ENCODE peak calls at places on chromosomes 13 and 19, in seven cellular contexts. D is esophagus squamous epithelium; X is GM10248; P is ovary; F is tibial artery; I is CD4-positive, alpha-beta T cell; E is fibroblast of mammary gland. G is an unnamed sample.

GRCh38 chr19:797528-798414 is 519 bp downstream of the PTBP1 start:
- DNase-seq in F (peak), D (peak), X (peak), I (peak), E (peak), P (peak), G (peak)

GRCh38 chr19:49441210-49441959 is at the start of gene SLC17A7:
- DNase-seq in D (no peak), F (peak), E (no peak), X (peak), I (no peak), P (no peak), G (no peak)

GRCh38 chr19:50266896-50267295 is 62.3 kb downstream of the KCNC3 start:
- DNase-seq in P (no peak), D (no peak), F (no peak), E (no peak), I (no peak), X (peak), G (peak)

GRCh38 chr19:47112166-47112663 is 1.4 kb downstream of the ZC3H4 start:
- DNase-seq in I (peak), F (peak), X (peak), E (peak), D (peak), P (peak), G (peak)

GRCh38 chr13:108895220-108895704 is 265.9 kb downstream of the MYO16 start:
- DNase-seq in E (peak), I (no peak), X (no peak), F (no peak), P (no peak), D (no peak), G (peak)

GRCh38 chr13:105773887-105774538 is 761.4 kb downstream of the EFNB2 start:
- DNase-seq in E (peak), I (no peak), F (no peak), D (no peak), X (no peak), P (no peak), G (peak)

GRCh38 chr13:71865858-71866172 is 1.2 kb downstream of the DACH1 start:
- DNase-seq in D (no peak), E (no peak), P (no peak), X (peak), F (no peak), I (no peak), G (peak)

GRCh38 chr13:34017231-34017630 is 199.3 kb downstream of the RFC3 start:
- DNase-seq in E (no peak), P (no peak), D (no peak), X (no peak), F (no peak), I (no peak), G (no peak)

GRCh38 chr19:29067831-29068230 is 145.1 kb downstream of the UQCRFS1 start:
- DNase-seq in X (no peak), E (no peak), P (no peak), F (no peak), I (no peak), D (no peak), G (no peak)

GRCh38 chr13:52452470-52452869 is 2.0 kb upstream of the VPS36 start:
- DNase-seq in I (no peak), D (no peak), X (no peak), F (no peak), E (no peak), P (no peak), G (no peak)

GRCh38 chr19:16542894-16543498 is 759 bp upstream of the CHERP start:
- DNase-seq in D (no peak), X (no peak), P (no peak), I (no peak), F (no peak), E (peak), G (no peak)

GRCh38 chr19:48967346-48968178 is 2.5 kb downstream of the FTL start:
- DNase-seq in P (no peak), D (no peak), X (no peak), F (peak), I (no peak), E (peak), G (no peak)

GRCh38 chr13:31161583-31162150 is at the start of gene HSPH1:
- DNase-seq in P (peak), X (peak), D (peak), E (peak), I (peak), F (peak), G (peak)

GRCh38 chr19:39282021-39282420 is 13.8 kb downstream of the IFNL2 start:
- DNase-seq in X (no peak), D (no peak), F (no peak), E (no peak), I (no peak), P (no peak), G (no peak)

GRCh38 chr19:7850429-7850819 is 20.4 kb downstream of the EVI5L start:
- DNase-seq in F (no peak), E (no peak), X (no peak), I (no peak), P (peak), D (no peak), G (no peak)

GRCh38 chr13:48876289-48876688 is 99.4 kb upstream of the FNDC3A start:
- DNase-seq in E (no peak), X (no peak), D (no peak), I (no peak), F (no peak), P (no peak), G (no peak)

GRCh38 chr19:12946092-12946845 is 607 bp downstream of the RAD23A start:
- DNase-seq in P (peak), F (peak), X (peak), I (no peak), D (no peak), E (peak), G (peak)

GRCh38 chr19:58056861-58057260 is 2.2 kb upstream of the ZNF135 start:
- DNase-seq in P (no peak), E (no peak), D (no peak), I (no peak), F (no peak), X (no peak), G (no peak)

GRCh38 chr13:39835253-39835652 is 179.8 kb downstream of the COG6 start:
- DNase-seq in D (no peak), P (no peak), I (no peak), X (no peak), E (no peak), F (no peak), G (no peak)

GRCh38 chr13:29936051-29936813 is 85.8 kb upstream of the UBL3 start:
- DNase-seq in I (no peak), D (no peak), E (no peak), F (no peak), X (peak), P (no peak), G (no peak)

GRCh38 chr19:29681422-29682235 is 16.4 kb downstream of the PLEKHF1 start:
- DNase-seq in X (no peak), E (no peak), D (no peak), F (peak), P (no peak), I (no peak), G (no peak)

GRCh38 chr19:17325881-17326594 is 8.6 kb downstream of the ANO8 start:
- DNase-seq in X (no peak), E (peak), P (no peak), D (no peak), I (no peak), F (peak), G (no peak)

GRCh38 chr13:62687727-62688126 is 1272.1 kb upstream of the PCDH20 start:
- DNase-seq in P (no peak), X (no peak), I (no peak), E (no peak), F (no peak), D (no peak), G (no peak)

GRCh38 chr13:63112799-63113395 is 1697.2 kb upstream of the PCDH20 start:
- DNase-seq in P (no peak), E (no peak), I (no peak), D (no peak), F (no peak), X (no peak), G (no peak)

GRCh38 chr13:50224534-50224933 is 209.3 kb downstream of the KCNRG start:
- DNase-seq in D (no peak), E (peak), F (no peak), I (no peak), P (no peak), X (peak), G (no peak)

GRCh38 chr13:28611654-28612131 is 47.2 kb upstream of the POMP start:
- DNase-seq in X (no peak), E (no peak), I (no peak), D (no peak), P (no peak), F (no peak), G (no peak)

GRCh38 chr13:111623170-111623569 is 302.7 kb downstream of the TEX29 start:
- DNase-seq in E (no peak), F (no peak), X (no peak), P (no peak), D (no peak), I (no peak), G (no peak)

GRCh38 chr13:32902898-32903297 is 113.3 kb upstream of the KL start:
- DNase-seq in D (no peak), X (no peak), E (peak), I (no peak), P (peak), F (peak), G (no peak)

GRCh38 chr13:29679357-29680050 is 84.0 kb upstream of the SLC7A1 start:
- DNase-seq in I (no peak), X (no peak), E (no peak), D (no peak), P (no peak), F (no peak), G (no peak)

GRCh38 chr19:814108-815078 is 7.4 kb downstream of the PLPPR3 start:
- DNase-seq in F (no peak), D (no peak), I (no peak), X (no peak), E (no peak), P (no peak), G (no peak)

GRCh38 chr19:51064534-51065220 is at the start of gene KLK13:
- DNase-seq in I (no peak), E (peak), X (peak), F (no peak), P (peak), D (no peak), G (peak)

GRCh38 chr13:32883501-32883900 is 132.7 kb upstream of the KL start:
- DNase-seq in I (no peak), X (no peak), E (peak), D (no peak), P (peak), F (no peak), G (no peak)

GRCh38 chr13:94433055-94433947 is 46.2 kb downstream of the DCT start:
- DNase-seq in I (no peak), D (no peak), E (no peak), X (peak), P (no peak), F (no peak), G (no peak)

GRCh38 chr19:39679056-39679790 is 23.5 kb downstream of the LGALS16 start:
- DNase-seq in F (no peak), D (no peak), I (no peak), X (peak), E (no peak), P (no peak), G (no peak)

GRCh38 chr19:13055213-13056051 is 47.2 kb downstream of the LYL1 start:
- DNase-seq in I (no peak), P (peak), F (peak), X (no peak), D (no peak), E (peak), G (peak)

GRCh38 chr13:34521166-34521565 is 420.9 kb upstream of the NBEA start:
- DNase-seq in F (no peak), D (no peak), X (no peak), E (no peak), P (no peak), I (no peak), G (no peak)

GRCh38 chr19:55638864-55639359 is 1.9 kb upstream of the ZNF580 start:
- DNase-seq in X (no peak), F (no peak), D (no peak), I (peak), P (peak), E (peak), G (peak)

GRCh38 chr19:55152017-55152416 is 3.0 kb upstream of the TNNT1 start:
- DNase-seq in I (no peak), P (no peak), E (no peak), F (no peak), X (no peak), D (no peak), G (no peak)

GRCh38 chr13:23871616-23872220 is 17.5 kb downstream of the MIPEP start:
- DNase-seq in E (peak), F (no peak), D (no peak), I (no peak), P (no peak), X (peak), G (no peak)

GRCh38 chr19:4619668-4620294 is 19.5 kb upstream of the TNFAIP8L1 start:
- DNase-seq in I (no peak), P (no peak), X (no peak), D (no peak), E (no peak), F (no peak), G (no peak)

GRCh38 chr19:4624301-4624700 is 15.0 kb upstream of the TNFAIP8L1 start:
- DNase-seq in I (no peak), P (no peak), X (no peak), F (no peak), E (no peak), D (no peak), G (no peak)

GRCh38 chr19:4620675-4621074 is 18.6 kb upstream of the TNFAIP8L1 start:
- DNase-seq in X (no peak), I (no peak), E (no peak), F (no peak), P (no peak), D (no peak), G (no peak)

GRCh38 chr19:4622695-4623421 is 16.5 kb upstream of the TNFAIP8L1 start:
- DNase-seq in X (no peak), F (no peak), P (no peak), D (no peak), I (no peak), E (no peak), G (no peak)

GRCh38 chr19:4624733-4625362 is 14.5 kb upstream of the TNFAIP8L1 start:
- DNase-seq in I (no peak), F (no peak), E (no peak), X (no peak), D (no peak), P (no peak), G (no peak)
- TF ChIP-seq CTCF in I (no peak), F (no peak), E (peak), X (peak), D (no peak), P (no peak), G (no peak)

GRCh38 chr19:37077929-37078716 is at the start of gene ZNF420:
- DNase-seq in E (peak), F (peak), I (peak), D (peak), X (peak), P (peak), G (peak)
- TF ChIP-seq CTCF in E (no peak), F (no peak), I (no peak), D (no peak), X (no peak), P (no peak), G (no peak)

GRCh38 chr19:4264812-4265211 is 14.3 kb upstream of the SHD start:
- DNase-seq in E (no peak), D (no peak), X (no peak), F (no peak), P (no peak), I (no peak), G (no peak)

GRCh38 chr19:4268816-4269430 is 10.1 kb upstream of the SHD start:
- DNase-seq in E (no peak), F (no peak), I (no peak), X (no peak), P (no peak), D (no peak), G (no peak)

GRCh38 chr19:4267101-4267900 is 11.8 kb upstream of the SHD start:
- DNase-seq in X (peak), P (peak), I (peak), D (no peak), E (peak), F (no peak), G (peak)

GRCh38 chr19:4266253-4267000 is 12.6 kb upstream of the SHD start:
- DNase-seq in E (no peak), D (no peak), I (no peak), P (no peak), X (no peak), F (no peak), G (no peak)

GRCh38 chr19:4267901-4268815 is 10.9 kb upstream of the SHD start:
- DNase-seq in E (no peak), I (no peak), F (no peak), P (no peak), D (no peak), X (no peak), G (no peak)
- TF ChIP-seq CTCF in E (no peak), I (no peak), F (no peak), P (no peak), D (no peak), X (no peak), G (peak)

GRCh38 chr13:43908156-43909126 is 28.7 kb downstream of the LACC1 start:
- DNase-seq in P (no peak), I (no peak), D (no peak), X (no peak), F (no peak), E (peak), G (peak)

GRCh38 chr13:43911283-43911682 is 31.6 kb downstream of the LACC1 start:
- DNase-seq in X (no peak), D (no peak), P (no peak), I (no peak), F (no peak), E (no peak), G (peak)

GRCh38 chr13:43905435-43906031 is 25.8 kb downstream of the LACC1 start:
- DNase-seq in P (no peak), I (no peak), F (no peak), E (peak), X (peak), D (no peak), G (peak)
- TF ChIP-seq CTCF in P (peak), I (peak), F (peak), E (peak), X (peak), D (peak), G (peak)

GRCh38 chr19:45251452-45252354 is 632 bp downstream of the MARK4 start:
- DNase-seq in X (peak), E (no peak), I (no peak), D (no peak), P (peak), F (no peak), G (no peak)

GRCh38 chr19:45256836-45257235 is 5.8 kb downstream of the MARK4 start:
- DNase-seq in E (no peak), I (no peak), X (no peak), P (no peak), D (no peak), F (no peak), G (no peak)

GRCh38 chr19:45255611-45256157 is 4.6 kb downstream of the MARK4 start:
- DNase-seq in P (no peak), E (no peak), D (no peak), X (no peak), I (no peak), F (no peak), G (no peak)

GRCh38 chr19:45253396-45254027 is 2.4 kb downstream of the MARK4 start:
- DNase-seq in E (peak), P (no peak), X (no peak), I (no peak), D (no peak), F (no peak), G (no peak)

GRCh38 chr19:45254044-45254531 is 3.0 kb downstream of the MARK4 start:
- DNase-seq in I (no peak), E (no peak), X (no peak), P (no peak), F (no peak), D (no peak), G (no peak)
- TF ChIP-seq CTCF in I (no peak), E (peak), X (no peak), P (no peak), F (no peak), D (no peak), G (peak)

DNA sequence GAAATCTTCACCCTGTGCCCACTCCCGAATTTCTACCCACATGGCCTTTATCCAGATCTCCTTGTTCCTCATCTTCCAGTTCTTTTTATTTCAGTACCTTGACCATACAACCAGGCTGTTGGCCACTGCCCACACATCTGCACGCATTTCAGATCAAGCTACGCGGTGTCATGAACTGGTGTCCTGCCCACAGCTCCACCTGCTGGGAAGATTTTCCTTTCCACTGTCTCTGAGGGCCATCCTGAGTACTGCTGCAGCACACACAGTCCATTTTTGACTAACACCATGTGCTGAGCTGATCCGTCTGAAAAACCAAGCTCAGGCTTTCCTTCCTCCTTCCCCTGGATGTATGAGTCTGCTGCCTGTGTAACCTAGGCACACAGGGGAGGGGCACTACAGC is 71.8 kb downstream of the WASF3 start:
- DNase-seq in P (no peak), X (no peak), D (no peak), I (no peak), E (peak), F (no peak), G (no peak)
- TF ChIP-seq CTCF in P (no peak), X (no peak), D (no peak), I (no peak), E (peak), F (no peak), G (no peak)

GRCh38 chr13:44026194-44026593 is 146.5 kb downstream of the LACC1 start:
- DNase-seq in D (no peak), X (no peak), I (no peak), E (no peak), F (no peak), P (no peak), G (no peak)
- TF ChIP-seq CTCF in D (no peak), X (no peak), I (no peak), E (no peak), F (no peak), P (no peak), G (no peak)

DNA sequence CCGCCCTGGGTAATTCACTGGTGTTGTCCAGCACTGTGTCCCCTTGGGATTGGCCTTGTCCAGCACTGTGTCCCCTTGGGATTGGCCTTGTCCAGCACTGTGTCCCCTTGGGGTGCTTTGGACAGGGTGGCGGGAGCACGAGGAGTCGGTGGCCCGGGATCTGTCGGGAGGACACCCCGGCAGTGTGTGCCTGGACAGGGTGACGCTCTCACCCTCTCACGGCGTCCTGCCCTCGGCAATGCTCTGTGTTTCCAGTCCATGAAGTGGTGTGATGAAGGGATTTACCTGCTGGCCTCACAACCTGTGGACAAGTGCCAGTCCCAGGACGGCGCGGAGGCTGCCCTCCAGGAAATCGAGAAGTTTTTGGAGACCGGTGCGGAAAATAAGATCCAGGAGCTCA is 29.9 kb upstream of the F7 start:
- DNase-seq in E (no peak), F (no peak), X (no peak), P (no peak), D (no peak), I (no peak), G (no peak)
- TF ChIP-seq CTCF in E (no peak), F (no peak), X (no peak), P (no peak), D (no peak), I (no peak), G (no peak)

DNA sequence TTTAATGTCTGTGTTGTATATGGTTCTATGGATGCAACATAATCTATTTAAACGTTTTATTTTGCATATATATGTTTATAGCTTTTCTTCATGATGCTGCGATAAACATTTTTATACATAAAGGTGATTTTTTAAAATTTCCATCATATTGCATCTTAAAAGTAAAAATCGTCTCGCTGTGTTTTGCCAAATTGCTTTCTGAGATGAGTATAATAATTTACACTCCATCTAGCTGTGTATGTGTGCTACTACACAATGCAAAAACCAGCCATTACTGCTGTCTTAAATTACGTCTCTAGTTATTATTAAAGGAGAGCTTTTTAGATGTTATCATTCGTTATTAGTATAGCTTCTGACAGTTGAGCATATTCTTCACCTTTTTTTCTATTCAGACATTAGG is 37.2 kb downstream of the METTL21C start:
- DNase-seq in F (no peak), I (no peak), X (no peak), E (peak), D (no peak), P (no peak), G (no peak)
- TF ChIP-seq CTCF in F (peak), I (peak), X (no peak), E (peak), D (no peak), P (no peak), G (no peak)